ENCODE peak calls at places on chromosomes 12 and 14, in ten cellular contexts. G is tibial nerve, W is A549, V is HCT116, F is transverse colon, H is sigmoid colon, Z is upper lobe of left lung, O is adrenal gland, E is gastrocnemius medialis, R is stomach. K is an unnamed sample. For H3K4me1, the result is how much of the 10 kb centered on the place peaks cover.

GRCh38 chr12:75130811-75131210 is 78.8 kb downstream of the KCNC2 start:
- DNase-seq in H (no peak), V (no peak), F (no peak), Z (no peak), R (no peak), W (no peak), O (no peak), E (no peak), G (no peak), K (no peak)

GRCh38 chr14:50025776-50026175 is 90.6 kb downstream of the VCPKMT start:
- DNase-seq in H (no peak), G (no peak), O (no peak), Z (no peak), R (no peak), F (no peak), E (peak), W (no peak), V (no peak), K (peak)

GRCh38 chr12:92539966-92540791 is 162.6 kb upstream of the PLEKHG7 start:
- DNase-seq in Z (no peak), W (no peak), H (peak), R (no peak), O (no peak), G (no peak), V (no peak), E (no peak), F (no peak), K (no peak)

GRCh38 chr12:45336331-45336730 is 120.4 kb downstream of the ANO6 start:
- DNase-seq in E (no peak), Z (no peak), W (no peak), R (no peak), F (no peak), V (no peak), H (no peak), O (no peak), G (no peak), K (no peak)

GRCh38 chr14:72514660-72515025 is 379.3 kb downstream of the DPF3 start:
- DNase-seq in E (no peak), H (no peak), F (no peak), V (no peak), W (no peak), Z (no peak), G (no peak), R (no peak), O (no peak), K (no peak)

GRCh38 chr12:84910549-84911241 is 1.9 kb downstream of the SLC6A15 start:
- DNase-seq in F (no peak), O (no peak), G (no peak), Z (no peak), E (no peak), V (no peak), R (no peak), H (no peak), W (no peak), K (no peak)

GRCh38 chr12:106919910-106920544 is 35.7 kb upstream of the TMEM263 start:
- DNase-seq in R (no peak), O (no peak), V (peak), H (no peak), E (no peak), Z (no peak), G (peak), F (no peak), W (peak), K (no peak)

GRCh38 chr14:32932302-32932920 is 6.3 kb upstream of the NPAS3 start:
- DNase-seq in W (no peak), Z (no peak), E (no peak), O (no peak), F (no peak), G (no peak), V (no peak), R (no peak), H (no peak), K (no peak)

GRCh38 chr12:71945121-71945520 is 6.5 kb downstream of the TPH2 start:
- DNase-seq in Z (no peak), R (no peak), E (no peak), O (no peak), W (no peak), F (no peak), V (no peak), G (no peak), H (no peak), K (no peak)

GRCh38 chr12:128829870-128830504 is 6.2 kb upstream of the SLC15A4 start:
- DNase-seq in F (peak), Z (peak), W (no peak), V (no peak), G (no peak), R (peak), E (no peak), H (peak), O (no peak), K (no peak)

GRCh38 chr12:78970041-78970440 is 105.5 kb downstream of the SYT1 start:
- DNase-seq in V (no peak), R (no peak), E (no peak), O (no peak), W (no peak), G (no peak), H (no peak), Z (no peak), F (no peak), K (no peak)

GRCh38 chr12:122421263-122421814 is 1.1 kb downstream of the CLIP1 start:
- DNase-seq in Z (peak), W (peak), H (peak), O (peak), E (peak), R (peak), G (no peak), V (no peak), F (peak), K (peak)

GRCh38 chr12:55720071-55720564 is at the start of gene RDH5:
- DNase-seq in W (no peak), Z (no peak), V (no peak), O (no peak), F (peak), R (peak), G (no peak), E (peak), H (peak), K (peak)
- H3K4me1 ChIP-seq in W (half or more), Z (half or more), V (half or more), O (under half), F (half or more), R (half or more), G (half or more), E (half or more), H (half or more), K (under half)

DNA sequence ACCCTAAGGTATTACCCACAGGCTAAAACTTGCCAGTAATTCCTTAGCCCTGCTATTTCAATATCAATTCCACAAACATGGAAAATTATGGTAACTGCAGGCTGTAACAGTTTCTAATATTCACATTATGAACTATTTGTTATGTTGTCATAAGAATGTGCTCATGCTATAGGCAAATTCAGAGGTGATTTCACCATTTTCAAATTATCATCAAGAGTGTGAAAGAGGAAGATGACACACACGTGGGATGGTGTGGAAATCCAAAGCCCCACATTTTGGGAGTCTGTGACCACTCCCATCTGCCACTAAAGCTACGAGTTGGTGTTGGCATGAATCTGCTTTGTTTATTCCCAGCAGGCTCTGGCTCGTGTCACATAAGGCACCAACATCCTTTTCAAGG is 5.9 kb upstream of the MYO1A start:
- DNase-seq in E (no peak), G (no peak), R (no peak), V (no peak), W (no peak), O (no peak), H (no peak), Z (no peak), F (no peak), K (no peak)
- TF ChIP-seq POLR2A in E (no peak), G (no peak), R (no peak), V (no peak), W (no peak), O (no peak), H (no peak), Z (no peak), F (no peak), K (no peak)

DNA sequence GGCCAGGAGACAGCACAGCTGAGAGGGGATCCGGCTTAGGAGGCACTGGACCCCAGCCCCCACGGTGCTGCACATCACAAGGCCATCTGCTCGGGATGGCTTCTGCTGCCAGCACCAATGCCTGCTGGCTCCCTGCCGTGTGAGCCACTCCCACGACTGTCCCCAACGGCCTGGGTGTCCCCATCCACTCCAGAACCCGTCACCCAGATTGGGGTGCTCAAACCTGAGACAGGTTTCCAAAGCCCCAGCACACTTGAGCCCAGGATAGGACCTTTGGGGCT is 102.4 kb downstream of the RFLNA start:
- DNase-seq in Z (no peak), O (peak), E (no peak), H (no peak), R (no peak), V (no peak), G (no peak), W (no peak), F (no peak), K (no peak)
- H3K4me1 ChIP-seq in Z (half or more), O (under half), E (half or more), H (half or more), R (half or more), V (half or more), G (half or more), W (half or more), F (half or more), K (under half)

GRCh38 chr14:93930989-93931307 is 3.8 kb downstream of the FAM181A start:
- DNase-seq in G (no peak), O (no peak), W (no peak), F (no peak), R (no peak), H (no peak), Z (no peak), V (no peak), E (no peak), K (no peak)
- TF ChIP-seq POLR2A in G (no peak), O (no peak), W (no peak), F (no peak), R (no peak), H (no peak), Z (no peak), V (no peak), E (no peak), K (no peak)

GRCh38 chr12:57135487-57135886 is 7.2 kb downstream of the LRP1 start:
- DNase-seq in F (peak), E (no peak), Z (no peak), W (no peak), R (no peak), V (no peak), G (no peak), O (no peak), H (peak), K (peak)
- H3K4me1 ChIP-seq in F (half or more), E (under half), Z (under half), W (under half), R (half or more), V (under half), G (half or more), O (under half), H (half or more), K (under half)

GRCh38 chr14:104734601-104734990 is 10.6 kb downstream of the ADSS1 start:
- DNase-seq in G (no peak), F (no peak), Z (no peak), O (no peak), V (no peak), R (no peak), H (no peak), E (no peak), W (no peak), K (no peak)

GRCh38 chr14:104732931-104733681 is 9.1 kb downstream of the ADSS1 start:
- DNase-seq in F (peak), W (no peak), G (no peak), V (no peak), Z (no peak), R (peak), E (peak), O (peak), H (no peak), K (no peak)

GRCh38 chr14:104732355-104732804 is 8.4 kb downstream of the ADSS1 start:
- DNase-seq in F (peak), Z (peak), G (no peak), H (no peak), R (peak), E (peak), W (peak), V (no peak), O (peak), K (no peak)

GRCh38 chr14:104734991-104735779 is 11.2 kb downstream of the ADSS1 start:
- DNase-seq in E (peak), W (no peak), O (no peak), V (no peak), R (no peak), H (no peak), G (no peak), Z (no peak), F (no peak), K (no peak)

GRCh38 chr14:104734051-104734587 is 10.1 kb downstream of the ADSS1 start:
- DNase-seq in F (no peak), V (no peak), G (no peak), O (no peak), R (no peak), Z (no peak), H (no peak), W (no peak), E (peak), K (no peak)
- TF ChIP-seq POLR2A in F (no peak), V (no peak), G (no peak), O (no peak), R (no peak), Z (no peak), H (no peak), W (no peak), E (no peak), K (no peak)

GRCh38 chr14:96508900-96509299 is 6.7 kb downstream of the PAPOLA start:
- DNase-seq in V (no peak), G (no peak), W (no peak), F (no peak), H (no peak), Z (no peak), R (no peak), O (no peak), E (no peak), K (no peak)
- H3K4me1 ChIP-seq in V (under half), G (half or more), W (half or more), F (under half), H (half or more), Z (half or more), R (half or more), O (under half), E (half or more), K (under half)

DNA sequence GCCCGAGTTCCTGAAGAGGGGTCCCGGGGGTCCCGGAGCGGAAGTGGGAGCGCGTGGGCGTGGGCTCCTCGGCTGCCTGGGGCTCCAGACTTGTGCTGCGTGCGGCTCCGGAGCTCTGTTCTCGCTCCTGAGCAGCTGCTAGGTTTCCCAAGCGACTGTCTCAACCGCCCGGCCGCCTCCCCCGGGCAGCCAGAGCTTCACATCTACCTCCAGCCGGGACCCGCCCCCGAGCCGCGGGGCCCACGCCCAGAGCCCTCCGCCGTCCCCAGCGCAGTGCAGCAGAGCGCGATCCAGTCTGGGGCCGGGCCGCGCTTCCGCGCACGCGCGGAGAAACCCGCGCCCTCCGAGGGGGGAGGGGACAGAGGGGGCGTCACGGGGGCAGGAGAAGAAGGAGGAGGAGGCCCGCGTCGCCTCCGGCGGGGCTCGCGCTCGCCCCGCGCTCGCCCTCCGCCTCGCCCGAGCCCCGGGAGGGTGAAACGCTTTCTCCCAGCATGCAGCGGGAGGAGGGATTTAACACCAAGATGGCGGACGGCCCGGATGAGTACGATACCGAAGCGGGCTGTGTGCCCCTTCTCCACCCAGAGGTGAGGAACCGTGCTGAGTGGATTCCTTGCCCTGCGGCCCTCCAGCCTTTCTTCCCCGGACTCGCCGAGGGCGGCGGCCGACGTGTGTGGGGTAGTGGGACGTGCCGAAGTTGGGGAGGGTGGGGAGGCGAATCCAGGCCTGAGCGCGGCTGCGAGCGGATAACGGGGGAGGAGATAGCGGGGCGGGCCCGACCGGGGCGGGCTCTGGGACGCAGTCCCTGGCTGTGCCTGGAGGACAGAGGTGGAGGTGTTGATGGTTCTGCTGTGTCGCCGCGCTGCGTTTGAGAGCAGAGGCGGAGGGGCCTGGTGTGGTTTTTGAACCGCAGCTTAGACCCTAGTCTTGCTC is at the start of gene ZDHHC17:
- DNase-seq in R (peak), H (peak), F (peak), W (peak), E (peak), G (peak), O (peak), V (peak), Z (peak), K (peak)
- TF ChIP-seq POLR2A in R (no peak), H (peak), F (peak), W (peak), E (peak), G (no peak), O (peak), V (peak), Z (peak), K (peak)

DNA sequence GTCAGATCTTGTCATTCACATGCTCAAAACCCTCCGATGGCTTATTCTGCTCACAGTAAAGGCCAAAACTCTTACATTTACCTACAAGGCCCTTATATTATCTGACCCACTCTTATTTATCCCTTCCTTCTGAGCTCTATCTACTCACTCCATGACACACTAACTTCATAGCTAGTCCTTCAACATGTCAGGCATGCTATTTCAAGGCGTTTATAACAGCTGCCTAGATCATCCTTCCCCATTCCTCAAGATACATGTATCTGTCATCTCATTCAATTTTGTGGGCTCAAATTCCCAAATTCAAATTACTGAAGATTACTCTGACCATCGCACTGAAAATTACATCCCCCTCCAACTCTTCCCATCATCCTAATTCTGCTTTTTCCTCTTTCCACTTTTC is 6.9 kb downstream of the MIS18BP1 start:
- DNase-seq in O (no peak), F (no peak), V (no peak), W (no peak), G (no peak), H (no peak), R (no peak), Z (no peak), E (no peak), K (no peak)
- H3K4me1 ChIP-seq in O (under half), F (under half), V (under half), W (under half), G (under half), H (under half), R (under half), Z (under half), E (under half), K (under half)